ENCODE peak calls at places on chromosome 20, in four cellular contexts. K, I, W and Q are unnamed samples.

GRCh38 chr20:62898970-62899632 is 27.2 kb downstream of the DIDO1 start:
- DNase-seq in K (no peak), I (no peak), W (no peak), Q (no peak)

GRCh38 chr20:22770240-22770800 is 185.9 kb upstream of the FOXA2 start:
- DNase-seq in K (no peak), I (no peak), W (no peak), Q (no peak)

GRCh38 chr20:330233-331149 is 5.1 kb downstream of the SOX12 start:
- DNase-seq in K (peak; percentile 53), I (peak; percentile 24), W (peak; percentile 91), Q (peak; percentile 85)

GRCh38 chr20:41869261-41869660 is 251.1 kb upstream of the CHD6 start:
- DNase-seq in K (no peak), I (no peak), W (no peak), Q (no peak)

GRCh38 chr20:49186535-49187329 is 1.4 kb downstream of the STAU1 start:
- DNase-seq in K (peak; percentile 30), I (no peak), W (peak; percentile 79), Q (peak; percentile 43)

GRCh38 chr20:38843346-38843745 is 37.8 kb downstream of the PPP1R16B start:
- DNase-seq in K (no peak), I (no peak), W (no peak), Q (no peak)

GRCh38 chr20:17867119-17867518 is 101.5 kb downstream of the SNX5 start:
- DNase-seq in K (no peak), I (no peak), W (no peak), Q (no peak)

GRCh38 chr20:58306421-58307261 is 2.9 kb upstream of the RAB22A start:
- DNase-seq in K (no peak), I (no peak), W (peak; percentile 62), Q (peak; percentile 56)

GRCh38 chr20:23477223-23477622 is 13.7 kb upstream of the CST8 start:
- DNase-seq in K (no peak), I (no peak), W (no peak), Q (no peak)

GRCh38 chr20:63499333-63499969 is 568 bp upstream of the EEF1A2 start:
- DNase-seq in K (no peak), I (peak; percentile 45), W (no peak), Q (peak; percentile 20)

GRCh38 chr20:31713312-31714049 is 9.2 kb downstream of the BCL2L1 start:
- DNase-seq in K (peak; percentile 54), I (no peak), W (no peak), Q (peak; percentile 85)

GRCh38 chr20:23132293-23132929 is 46.3 kb upstream of the CD93 start:
- DNase-seq in K (no peak), I (no peak), W (no peak), Q (no peak)

GRCh38 chr20:21006611-21007010 is 99.5 kb downstream of the LINC00237 start:
- DNase-seq in K (no peak), I (no peak), W (no peak), Q (no peak)

GRCh38 chr20:51121272-51121671 is 98.4 kb upstream of the KCNG1 start:
- DNase-seq in K (no peak), I (no peak), W (no peak), Q (no peak)

GRCh38 chr20:56924976-56925695 is 296.0 kb downstream of the TFAP2C start:
- DNase-seq in K (peak; percentile 25), I (no peak), W (no peak), Q (no peak)